ENCODE peak calls at places on chromosomes 3 and 15, in nine cellular contexts. L is astrocyte of the spinal cord; H is lower lobe of right lung; C is CD8-positive, alpha-beta T cell; F is A549; N is mammary epithelial cell; U is CD8-positive, alpha-beta memory T cell; R is choroid plexus epithelial cell; T is kidney. A is an unnamed sample.

GRCh38 chr15:80685628-80686027 is 9.5 kb upstream of the ABHD17C start:
- DNase-seq in F (no peak), R (no peak), U (no peak), N (no peak), H (no peak), T (no peak), L (no peak), C (no peak), A (no peak)

GRCh38 chr3:59980576-59980975 is 930.8 kb upstream of the CFAP20DC start:
- DNase-seq in T (no peak), U (no peak), R (no peak), H (no peak), N (no peak), L (no peak), C (no peak), F (no peak), A (no peak)

GRCh38 chr3:174221155-174221554 is 638.0 kb upstream of the NAALADL2 start:
- DNase-seq in C (no peak), H (no peak), T (no peak), N (no peak), U (no peak), R (no peak), L (no peak), F (no peak), A (no peak)

GRCh38 chr15:62104406-62104805 is 37.6 kb downstream of the C2CD4A start:
- DNase-seq in L (no peak), H (no peak), C (no peak), R (no peak), T (no peak), F (no peak), U (no peak), N (no peak), A (no peak)

GRCh38 chr15:77696006-77696631 is 63.4 kb upstream of the LINGO1 start:
- DNase-seq in N (no peak), L (no peak), R (no peak), T (no peak), H (no peak), F (no peak), U (no peak), C (no peak), A (no peak)

GRCh38 chr15:42056934-42057743 is 36.3 kb upstream of the PLA2G4E start:
- DNase-seq in R (peak; percentile 50), T (peak; percentile 93), F (peak; percentile 94), N (peak; percentile 100), H (peak; percentile 92), U (peak; percentile 65), C (peak; percentile 60), L (peak; percentile 53), A (peak; percentile 16)

GRCh38 chr15:101162701-101163483 is 89.0 kb downstream of the CHSY1 start:
- DNase-seq in U (no peak), F (no peak), C (no peak), N (no peak), R (no peak), H (peak; percentile 71), T (no peak), L (no peak), A (no peak)

GRCh38 chr15:98018761-98019351 is 58.4 kb downstream of the ARRDC4 start:
- DNase-seq in L (no peak), N (no peak), T (no peak), F (no peak), H (no peak), U (no peak), C (no peak), R (no peak), A (no peak)

GRCh38 chr3:196162679-196163078 is 48.5 kb downstream of the ZDHHC19 start:
- DNase-seq in C (no peak), N (no peak), F (no peak), H (peak; percentile 27), T (no peak), R (no peak), U (no peak), L (no peak), A (no peak)

GRCh38 chr15:71089801-71090200 is 25.5 kb upstream of the THSD4 start:
- DNase-seq in C (no peak), U (no peak), H (no peak), F (no peak), N (no peak), L (no peak), R (no peak), T (no peak), A (no peak)

GRCh38 chr3:117128133-117128532 is 418.6 kb downstream of the TUSC7 start:
- DNase-seq in H (no peak), C (no peak), T (no peak), F (no peak), R (no peak), U (no peak), N (no peak), L (no peak), A (no peak)

GRCh38 chr3:52277972-52278509 is 408 bp downstream of the WDR82 start:
- DNase-seq in L (peak; percentile 53), N (no peak), T (peak; percentile 89), C (no peak), H (peak; percentile 83), R (peak; percentile 50), F (peak; percentile 64), U (peak; percentile 61), A (no peak)

GRCh38 chr15:90876512-90877170 is 7.7 kb upstream of the FES start:
- DNase-seq in C (no peak), U (no peak), L (no peak), N (no peak), R (no peak), F (no peak), T (no peak), H (no peak), A (no peak)

GRCh38 chr3:139320551-139321309 is 23.1 kb upstream of the MRPS22 start:
- DNase-seq in N (no peak), F (no peak), H (no peak), T (no peak), L (no peak), C (no peak), R (no peak), U (no peak), A (no peak)

DNA sequence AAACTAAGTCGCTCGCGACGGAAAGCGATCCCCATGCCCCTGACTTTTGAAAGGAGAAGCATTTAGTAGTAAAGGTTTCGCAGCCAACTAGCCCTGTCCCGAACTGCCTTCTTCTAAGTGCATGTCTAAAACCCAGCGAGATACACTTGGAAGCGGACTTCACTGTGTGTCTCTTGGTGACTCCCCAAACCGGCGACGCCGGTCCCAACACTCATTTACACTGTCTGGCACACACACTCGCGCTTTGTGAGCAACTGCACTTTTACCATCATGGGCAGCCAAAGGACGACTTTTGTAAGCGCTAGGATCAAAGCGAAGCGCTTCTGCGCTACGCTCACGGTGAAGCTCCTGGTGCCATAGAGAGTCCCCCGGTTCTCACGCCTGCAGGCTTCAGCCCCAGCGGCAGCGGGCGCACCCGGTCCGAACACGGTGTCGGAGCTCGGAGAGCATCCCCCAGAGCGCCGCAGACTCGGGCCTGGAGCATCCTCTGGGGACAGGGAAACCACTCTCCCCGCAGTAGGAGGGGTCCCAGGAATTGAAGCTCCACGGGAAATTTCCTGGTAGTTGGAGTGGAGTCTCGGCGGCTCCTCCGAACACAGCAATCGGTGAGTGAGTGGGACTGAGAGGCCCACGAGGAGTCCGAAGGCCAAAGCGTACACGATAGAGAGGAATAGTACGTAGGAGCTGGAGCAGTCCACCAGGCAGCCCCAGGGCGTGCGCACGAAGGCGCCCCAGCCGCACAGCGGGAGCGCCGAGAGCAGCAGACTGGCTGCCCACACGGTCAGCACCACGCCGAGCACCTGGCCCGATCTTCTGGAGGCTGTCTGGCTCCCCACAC is 1.4 kb downstream of the GPR149 start:
- DNase-seq in T (peak; percentile 52), F (no peak), H (no peak), C (no peak), U (no peak), N (no peak), L (no peak), R (no peak), A (no peak)
- H3K4me3 ChIP-seq in T (no peak overlapping the region), F (peak overlapping the region; percentile 34), H (peak overlapping the region; percentile 32), C (no peak overlapping the region), U (no peak overlapping the region), N (no peak overlapping the region), L (peak overlapping the region; percentile 4), R (no peak overlapping the region), A (peak overlapping the region; percentile 29)

DNA sequence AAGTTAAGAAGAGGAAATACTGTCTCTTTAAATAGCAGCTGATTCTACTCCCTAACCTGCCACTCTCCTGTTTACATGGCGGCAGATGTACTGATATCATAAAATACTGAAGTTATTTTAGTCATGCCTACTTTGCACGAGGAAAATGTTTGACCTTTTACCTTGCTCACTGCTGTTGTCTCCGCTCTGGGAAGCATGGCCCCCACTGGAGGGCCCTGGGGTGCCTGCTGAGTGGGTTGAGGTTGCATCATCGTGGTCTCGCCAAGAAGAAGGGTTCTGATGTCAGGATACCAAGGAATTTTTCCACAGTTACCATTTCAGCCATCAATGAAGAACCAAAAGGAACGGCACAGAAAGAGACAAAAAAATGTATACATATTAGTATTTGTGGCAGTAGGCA is 16.7 kb downstream of the MEIS2 start:
- DNase-seq in R (peak; percentile 87), N (no peak), F (no peak), L (no peak), U (no peak), C (no peak), T (no peak), H (no peak), A (no peak)
- H3K4me3 ChIP-seq in R (no peak overlapping the region), N (no peak overlapping the region), F (no peak overlapping the region), L (no peak overlapping the region), U (no peak overlapping the region), C (no peak overlapping the region), T (no peak overlapping the region), H (no peak overlapping the region), A (no peak overlapping the region)

GRCh38 chr15:96349933-96350292 is 19.4 kb downstream of the NR2F2 start:
- DNase-seq in C (no peak), H (no peak), N (no peak), F (no peak), T (no peak), R (peak; percentile 40), U (no peak), L (no peak), A (no peak)
- H3K4me3 ChIP-seq in C (no peak overlapping the region), H (no peak overlapping the region), N (no peak overlapping the region), F (no peak overlapping the region), T (no peak overlapping the region), R (peak overlapping the region; percentile 4), U (no peak overlapping the region), L (no peak overlapping the region), A (no peak overlapping the region)

GRCh38 chr3:58351920-58352319 is 19.2 kb downstream of the PXK start:
- DNase-seq in L (no peak), U (no peak), F (no peak), H (no peak), C (no peak), T (no peak), N (no peak), R (no peak), A (no peak)

GRCh38 chr3:58355174-58355573 is 22.5 kb downstream of the PXK start:
- DNase-seq in L (no peak), N (no peak), H (no peak), T (no peak), U (no peak), R (no peak), F (no peak), C (no peak), A (no peak)

GRCh38 chr3:58353722-58354553 is 21.2 kb downstream of the PXK start:
- DNase-seq in H (no peak), T (no peak), U (no peak), L (no peak), C (no peak), N (no peak), F (no peak), R (peak; percentile 39), A (no peak)

GRCh38 chr3:58350627-58351013 is 17.9 kb downstream of the PXK start:
- DNase-seq in C (no peak), F (no peak), H (no peak), N (no peak), L (peak; percentile 26), T (no peak), R (peak; percentile 49), U (no peak), A (no peak)

GRCh38 chr3:58352624-58353023 is 19.9 kb downstream of the PXK start:
- DNase-seq in R (peak; percentile 43), H (no peak), L (peak; percentile 55), U (no peak), C (no peak), F (no peak), N (no peak), T (no peak), A (no peak)
- H3K4me3 ChIP-seq in R (no peak overlapping the region), H (no peak overlapping the region), L (no peak overlapping the region), U (no peak overlapping the region), C (no peak overlapping the region), F (no peak overlapping the region), N (no peak overlapping the region), T (no peak overlapping the region), A (no peak overlapping the region)